ENCODE peak calls at places on chromosomes 4 and X, in four cellular contexts. One of them, this sample, is unnamed.

GRCh38 chrX:154321624-154322023 is 26.0 kb downstream of the TKTL1 start:
- DNase-seq in SK-N-SH: no peak
- DNase-seq in H1: no peak
- DNase-seq in GM12878: no peak
- DNase-seq in this sample: no peak

GRCh38 chrX:68942141-68942540 is 113.3 kb downstream of the EFNB1 start:
- DNase-seq in SK-N-SH: no peak
- DNase-seq in H1: no peak
- DNase-seq in GM12878: no peak
- DNase-seq in this sample: no peak

GRCh38 chr4:76547167-76547760 is 112.2 kb downstream of the SHROOM3 start:
- DNase-seq in SK-N-SH: no peak
- DNase-seq in H1: no peak
- DNase-seq in GM12878: no peak
- DNase-seq in this sample: no peak

GRCh38 chrX:119672252-119672825 is 20.6 kb downstream of the SEPTIN6 start:
- DNase-seq in SK-N-SH: peak
- DNase-seq in H1: no peak
- DNase-seq in GM12878: no peak
- DNase-seq in this sample: no peak

GRCh38 chrX:133490955-133491354 is 75.7 kb upstream of the GPC4 start:
- DNase-seq in SK-N-SH: no peak
- DNase-seq in H1: no peak
- DNase-seq in GM12878: no peak
- DNase-seq in this sample: no peak

GRCh38 chr4:150510176-150510875 is 71.6 kb upstream of the MAB21L2 start:
- DNase-seq in SK-N-SH: no peak
- DNase-seq in H1: no peak
- DNase-seq in GM12878: no peak
- DNase-seq in this sample: no peak

GRCh38 chr4:38182334-38182998 is 222.3 kb downstream of the PTTG2 start:
- DNase-seq in SK-N-SH: no peak
- DNase-seq in H1: no peak
- DNase-seq in GM12878: no peak
- DNase-seq in this sample: no peak

GRCh38 chrX:131734621-131735020 is 190.7 kb downstream of the OR13H1 start:
- DNase-seq in SK-N-SH: no peak
- DNase-seq in H1: no peak
- DNase-seq in GM12878: peak
- DNase-seq in this sample: no peak

GRCh38 chrX:103398321-103398937 is 22.1 kb downstream of the BEX3 start:
- DNase-seq in SK-N-SH: no peak
- DNase-seq in H1: no peak
- DNase-seq in GM12878: no peak
- DNase-seq in this sample: peak

GRCh38 chr4:104591505-104591904 is 96.8 kb upstream of the CXXC4 start:
- DNase-seq in SK-N-SH: no peak
- DNase-seq in H1: peak
- DNase-seq in GM12878: no peak
- DNase-seq in this sample: no peak

GRCh38 chr4:65046496-65047101 is 623.7 kb downstream of the EPHA5 start:
- DNase-seq in SK-N-SH: no peak
- DNase-seq in H1: no peak
- DNase-seq in GM12878: no peak
- DNase-seq in this sample: no peak

GRCh38 chrX:150887906-150888465 is 10.5 kb downstream of the CD99L2 start:
- DNase-seq in SK-N-SH: no peak
- DNase-seq in H1: no peak
- DNase-seq in GM12878: no peak
- DNase-seq in this sample: no peak

GRCh38 chr4:185912779-185913178 is 100.8 kb upstream of the SORBS2 start:
- DNase-seq in SK-N-SH: no peak
- DNase-seq in H1: no peak
- DNase-seq in GM12878: no peak
- DNase-seq in this sample: no peak
- TF ChIP-seq NRF1 in SK-N-SH: no peak
- TF ChIP-seq NRF1 in H1: no peak
- TF ChIP-seq NRF1 in GM12878: no peak
- TF ChIP-seq NRF1 in this sample: no peak

DNA sequence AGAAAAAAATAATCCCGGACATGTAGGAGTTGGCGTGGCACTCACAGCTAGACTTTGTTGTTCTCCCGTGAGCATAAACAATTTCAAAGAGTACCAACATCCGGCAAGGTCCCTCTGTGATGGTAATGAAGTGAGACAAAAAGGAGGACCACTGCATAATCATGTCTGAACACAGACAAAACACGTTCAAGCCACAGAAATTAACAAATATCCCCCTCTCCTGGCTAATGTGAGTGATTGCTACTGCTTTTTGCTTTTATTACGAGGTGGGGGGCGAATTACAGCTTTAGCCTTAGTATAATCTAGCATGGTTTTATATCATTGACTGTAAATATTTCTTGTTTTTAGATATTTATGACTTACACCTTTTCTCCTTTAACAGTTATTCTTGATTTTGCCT is 118.5 kb downstream of the PLS3 start:
- DNase-seq in SK-N-SH: peak
- DNase-seq in H1: no peak
- DNase-seq in GM12878: no peak
- DNase-seq in this sample: peak
- TF ChIP-seq NRF1 in SK-N-SH: no peak
- TF ChIP-seq NRF1 in H1: no peak
- TF ChIP-seq NRF1 in GM12878: no peak
- TF ChIP-seq NRF1 in this sample: no peak

DNA sequence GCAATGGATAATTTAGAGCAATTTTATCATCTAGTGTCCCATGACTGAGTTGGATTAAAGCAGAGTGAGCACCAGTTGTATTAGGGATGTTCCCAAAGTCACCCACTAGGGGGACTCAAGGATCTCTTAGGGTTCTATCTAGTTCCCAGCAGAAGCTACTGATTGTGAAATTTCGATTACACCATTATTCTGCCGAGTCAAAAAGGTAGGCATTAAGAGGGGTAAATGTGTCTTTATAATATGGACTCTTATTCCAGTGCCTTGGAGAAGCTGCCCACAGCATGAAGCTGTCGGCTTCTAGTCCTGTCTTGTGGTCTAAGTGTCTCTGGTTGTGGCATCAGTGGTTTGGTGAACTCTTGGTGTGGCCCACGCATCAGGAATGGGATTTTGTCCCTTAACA is 53.3 kb downstream of the RGS12 start:
- DNase-seq in SK-N-SH: peak
- DNase-seq in H1: no peak
- DNase-seq in GM12878: peak
- DNase-seq in this sample: peak
- TF ChIP-seq NRF1 in SK-N-SH: no peak
- TF ChIP-seq NRF1 in H1: no peak
- TF ChIP-seq NRF1 in GM12878: no peak
- TF ChIP-seq NRF1 in this sample: no peak

GRCh38 chr4:4592414-4592813 is 50.6 kb upstream of the STX18 start:
- DNase-seq in SK-N-SH: no peak
- DNase-seq in H1: no peak
- DNase-seq in GM12878: no peak
- DNase-seq in this sample: no peak

GRCh38 chr4:4594531-4594930 is 52.7 kb upstream of the STX18 start:
- DNase-seq in SK-N-SH: no peak
- DNase-seq in H1: no peak
- DNase-seq in GM12878: no peak
- DNase-seq in this sample: no peak

GRCh38 chr4:4591071-4591470 is 49.2 kb upstream of the STX18 start:
- DNase-seq in SK-N-SH: no peak
- DNase-seq in H1: no peak
- DNase-seq in GM12878: no peak
- DNase-seq in this sample: no peak

GRCh38 chr4:4593596-4593995 is 51.7 kb upstream of the STX18 start:
- DNase-seq in SK-N-SH: no peak
- DNase-seq in H1: no peak
- DNase-seq in GM12878: no peak
- DNase-seq in this sample: no peak

GRCh38 chr4:4590496-4590895 is 48.6 kb upstream of the STX18 start:
- DNase-seq in SK-N-SH: no peak
- DNase-seq in H1: no peak
- DNase-seq in GM12878: no peak
- DNase-seq in this sample: no peak
- TF ChIP-seq NRF1 in SK-N-SH: no peak
- TF ChIP-seq NRF1 in H1: no peak
- TF ChIP-seq NRF1 in GM12878: no peak
- TF ChIP-seq NRF1 in this sample: no peak

GRCh38 chr4:79623125-79623905 is 215.3 kb upstream of the GK2 start:
- DNase-seq in SK-N-SH: no peak
- DNase-seq in H1: no peak
- DNase-seq in GM12878: no peak
- DNase-seq in this sample: no peak
- TF ChIP-seq NRF1 in SK-N-SH: no peak
- TF ChIP-seq NRF1 in H1: no peak
- TF ChIP-seq NRF1 in GM12878: no peak
- TF ChIP-seq NRF1 in this sample: no peak

GRCh38 chr4:143234153-143234552 is 49.4 kb downstream of the USP38 start:
- DNase-seq in SK-N-SH: no peak
- DNase-seq in H1: no peak
- DNase-seq in GM12878: no peak
- DNase-seq in this sample: no peak
- TF ChIP-seq NRF1 in SK-N-SH: no peak
- TF ChIP-seq NRF1 in H1: no peak
- TF ChIP-seq NRF1 in GM12878: no peak
- TF ChIP-seq NRF1 in this sample: no peak

GRCh38 chr4:188399834-188400233 is 260.6 kb downstream of the TRIML1 start:
- DNase-seq in SK-N-SH: no peak
- DNase-seq in H1: peak
- DNase-seq in GM12878: no peak
- DNase-seq in this sample: no peak
- TF ChIP-seq NRF1 in SK-N-SH: no peak
- TF ChIP-seq NRF1 in H1: no peak
- TF ChIP-seq NRF1 in GM12878: no peak
- TF ChIP-seq NRF1 in this sample: no peak

This sample was measured in K562.